ENCODE peak calls at places on chromosomes 7 and 10, in four cellular contexts. S, E, J and C are unnamed samples.

GRCh38 chr10:21020545-21020944 is 123.4 kb upstream of the NEBL start:
- DNase-seq in S (no peak), E (no peak), J (peak; percentile 17), C (no peak)

GRCh38 chr10:110103921-110104461 is 96.2 kb downstream of the ADD3 start:
- DNase-seq in S (no peak), E (no peak), J (no peak), C (no peak)

GRCh38 chr7:43166686-43167085 is 54.2 kb downstream of the HECW1 start:
- DNase-seq in S (no peak), E (no peak), J (no peak), C (no peak)

GRCh38 chr7:121160150-121161008 is 168.4 kb upstream of the WNT16 start:
- DNase-seq in S (no peak), E (no peak), J (no peak), C (no peak)

GRCh38 chr7:150955519-150956394 is 22.4 kb downstream of the KCNH2 start:
- DNase-seq in S (peak; percentile 56), E (no peak), J (no peak), C (no peak)

GRCh38 chr7:17405786-17406185 is 107.3 kb downstream of the AHR start:
- DNase-seq in S (peak; percentile 97), E (peak; percentile 32), J (no peak), C (peak; percentile 79)

GRCh38 chr7:340200-340937 is 50.4 kb downstream of the FOXL3 start:
- DNase-seq in S (no peak), E (no peak), J (no peak), C (no peak)

GRCh38 chr7:39703143-39703542 is 79.8 kb downstream of the RALA start:
- DNase-seq in S (no peak), E (no peak), J (no peak), C (no peak)

GRCh38 chr7:123712619-123713018 is 36.2 kb downstream of the WASL start:
- DNase-seq in S (peak; percentile 87), E (peak; percentile 66), J (no peak), C (no peak)

GRCh38 chr10:102832987-102833386 is 4.2 kb downstream of the CYP17A1 start:
- DNase-seq in S (peak; percentile 21), E (no peak), J (no peak), C (no peak)

GRCh38 chr10:7819126-7819470 is 793 bp downstream of the TAF3 start:
- DNase-seq in S (peak; percentile 44), E (peak; percentile 16), J (peak; percentile 48), C (peak; percentile 11)

GRCh38 chr10:132446661-132447445 is 49.9 kb downstream of the PWWP2B start:
- DNase-seq in S (peak; percentile 33), E (no peak), J (peak; percentile 60), C (no peak)

GRCh38 chr10:117237401-117237991 is 3.4 kb upstream of the SLC18A2 start:
- DNase-seq in S (no peak), E (no peak), J (no peak), C (no peak)

GRCh38 chr7:39950473-39951155 is 558 bp downstream of the CDK13 start:
- DNase-seq in S (peak; percentile 48), E (no peak), J (peak; percentile 54), C (no peak)

GRCh38 chr7:100540073-100540723 is 1.2 kb downstream of the AGFG2 start:
- DNase-seq in S (no peak), E (no peak), J (no peak), C (no peak)

GRCh38 chr7:100588438-100588837 is 2.3 kb downstream of the FBXO24 start:
- DNase-seq in S (no peak), E (no peak), J (no peak), C (no peak)

GRCh38 chr7:115793958-115794702 is 236.4 kb downstream of the TFEC start:
- DNase-seq in S (no peak), E (no peak), J (no peak), C (no peak)

GRCh38 chr10:42150428-42151061 is 487.8 kb downstream of the ZNF33B start:
- DNase-seq in S (no peak), E (no peak), J (no peak), C (no peak)

GRCh38 chr7:83524286-83525075 is 124.5 kb downstream of the SEMA3E start:
- DNase-seq in S (peak; percentile 70), E (no peak), J (no peak), C (no peak)

GRCh38 chr10:51960494-51960895 is 261.1 kb upstream of the CSTF2T start:
- DNase-seq in S (peak; percentile 22), E (peak; percentile 27), J (peak; percentile 16), C (peak; percentile 67)

GRCh38 chr10:12479924-12480323 is 130.6 kb downstream of the CAMK1D start:
- DNase-seq in S (no peak), E (no peak), J (no peak), C (no peak)

GRCh38 chr7:101816499-101817030 is 861 bp upstream of the CUX1 start:
- DNase-seq in S (peak; percentile 34), E (no peak), J (peak; percentile 80), C (no peak)

GRCh38 chr7:665751-666453 is 60.6 kb upstream of the DNAAF5 start:
- DNase-seq in S (no peak), E (no peak), J (no peak), C (no peak)

GRCh38 chr7:79317728-79318127 is 135.7 kb downstream of the MAGI2 start:
- DNase-seq in S (peak; percentile 92), E (peak; percentile 60), J (no peak), C (peak; percentile 56)

GRCh38 chr7:27168265-27168947 is 3.1 kb upstream of the HOXA9 start:
- DNase-seq in S (no peak), E (no peak), J (no peak), C (no peak)

GRCh38 chr7:69373171-69374035 is 224.9 kb upstream of the AUTS2 start:
- DNase-seq in S (peak; percentile 75), E (peak; percentile 33), J (no peak), C (no peak)

GRCh38 chr10:54469587-54470323 is 331.3 kb downstream of the PCDH15 start:
- DNase-seq in S (no peak), E (no peak), J (no peak), C (no peak)

GRCh38 chr10:111875760-111876159 is 307.8 kb downstream of the GPAM start:
- DNase-seq in S (peak; percentile 21), E (peak; percentile 18), J (no peak), C (no peak)

GRCh38 chr10:69883256-69883655 is 81.5 kb downstream of the COL13A1 start:
- DNase-seq in S (no peak), E (no peak), J (no peak), C (no peak)

GRCh38 chr7:101432316-101432715 is 69.6 kb downstream of the COL26A1 start:
- DNase-seq in S (no peak), E (no peak), J (no peak), C (no peak)

GRCh38 chr7:151704969-151705743 is 171.8 kb downstream of the PRKAG2 start:
- DNase-seq in S (no peak), E (no peak), J (no peak), C (no peak)

GRCh38 chr10:61943699-61944444 is 42.4 kb downstream of the ARID5B start:
- DNase-seq in S (peak; percentile 77), E (peak; percentile 47), J (peak; percentile 35), C (no peak)
- TF ChIP-seq CTCF in S (no peak), E (no peak), J (no peak), C (no peak)

DNA sequence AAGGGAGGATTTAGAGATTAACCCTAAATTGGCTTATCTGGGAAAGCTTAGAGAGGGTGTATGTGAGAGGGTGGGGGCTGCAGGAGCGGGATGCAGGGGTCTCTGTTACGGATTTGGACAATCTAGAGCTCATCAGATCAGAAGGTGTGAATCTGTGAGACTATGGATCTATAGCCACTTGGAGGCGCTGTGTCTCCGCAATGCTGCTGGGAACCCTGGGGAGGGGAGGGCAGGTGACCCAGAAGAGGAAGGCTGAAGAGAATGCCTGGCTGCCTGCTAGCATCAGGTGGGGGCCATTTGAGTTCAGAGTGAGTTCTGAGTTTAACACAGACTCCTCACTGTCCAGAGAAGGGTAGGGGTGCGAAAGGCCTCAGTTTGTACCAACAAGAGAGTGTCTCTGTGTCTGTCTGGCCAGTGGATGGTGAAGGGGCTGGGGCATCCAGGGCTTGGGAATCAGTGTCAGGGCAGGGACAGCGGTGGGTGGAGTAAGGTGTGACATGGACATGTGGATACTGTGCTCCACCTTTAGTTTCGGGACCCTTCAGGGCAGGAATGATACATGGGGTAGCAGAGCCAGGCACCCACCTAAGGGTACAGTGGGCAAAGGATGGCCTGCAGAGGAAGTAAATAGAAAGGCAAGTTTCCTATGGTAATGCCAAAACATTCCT is 187.3 kb upstream of the PRSS58 start:
- DNase-seq in S (no peak), E (no peak), J (no peak), C (no peak)
- TF ChIP-seq CTCF in S (peak; percentile 5), E (peak; percentile 23), J (peak; percentile 45), C (peak; percentile 12)

GRCh38 chr7:4149236-4149635 is 532.9 kb upstream of the FOXK1 start:
- DNase-seq in S (no peak), E (no peak), J (no peak), C (no peak)

GRCh38 chr7:4150731-4151130 is 531.4 kb upstream of the FOXK1 start:
- DNase-seq in S (no peak), E (no peak), J (no peak), C (no peak)

GRCh38 chr7:4145576-4145975 is 536.5 kb upstream of the FOXK1 start:
- DNase-seq in S (no peak), E (no peak), J (no peak), C (no peak)

GRCh38 chr7:4149645-4150044 is 532.5 kb upstream of the FOXK1 start:
- DNase-seq in S (no peak), E (no peak), J (no peak), C (no peak)

GRCh38 chr7:4147931-4148620 is 534.0 kb upstream of the FOXK1 start:
- DNase-seq in S (no peak), E (no peak), J (no peak), C (no peak)
- TF ChIP-seq CTCF in S (no peak), E (no peak), J (no peak), C (no peak)

GRCh38 chr10:127813290-127813689 is 76.3 kb downstream of the FOXI2 start:
- DNase-seq in S (no peak), E (no peak), J (no peak), C (no peak)

DNA sequence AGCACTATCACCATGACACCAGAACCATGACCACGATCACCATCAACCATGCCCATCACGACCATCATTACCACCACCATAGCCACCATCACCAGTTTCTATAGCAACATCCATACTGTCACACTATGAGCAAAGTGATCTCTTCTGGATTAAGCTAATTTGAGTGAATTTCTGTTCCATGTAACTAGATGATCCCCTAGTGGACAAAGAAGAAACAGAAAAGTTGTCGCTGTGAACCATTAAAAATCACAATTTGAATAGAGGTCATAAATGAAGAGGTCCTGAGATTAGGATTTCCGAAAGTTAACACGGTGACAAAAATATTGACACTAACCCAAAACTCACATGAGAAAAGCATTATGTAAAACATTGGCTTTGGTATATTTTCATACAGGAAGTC is 77.6 kb downstream of the CLRN3 start:
- DNase-seq in S (no peak), E (no peak), J (no peak), C (no peak)
- TF ChIP-seq CTCF in S (no peak), E (no peak), J (no peak), C (no peak)

GRCh38 chr7:130732980-130733865 is 784 bp downstream of the KLF14 start:
- DNase-seq in S (peak; percentile 5), E (no peak), J (peak; percentile 74), C (no peak)
- TF ChIP-seq CTCF in S (no peak), E (peak; percentile 10), J (peak; percentile 42), C (no peak)

GRCh38 chr7:42143605-42144252 is 93.3 kb downstream of the GLI3 start:
- DNase-seq in S (peak; percentile 72), E (no peak), J (no peak), C (no peak)
- TF ChIP-seq CTCF in S (no peak), E (no peak), J (no peak), C (no peak)